ENCODE peak calls at places on chromosome 9, in ten cellular contexts. S is transverse colon, G is spleen, A is prostate gland, N is upper lobe of left lung, H is stomach, P is sigmoid colon, Y is vagina, U is GM12878, F is HCT116. J is an unnamed sample.

GRCh38 chr9:98558575-98558974 is 150.2 kb downstream of the GABBR2 start:
- DNase-seq in U (no peak), S (no peak), F (no peak), G (no peak), P (no peak), H (no peak), A (no peak), Y (no peak), N (no peak), J (no peak)

GRCh38 chr9:95084254-95084934 is 233.1 kb downstream of the FANCC start:
- DNase-seq in U (no peak), S (no peak), G (peak; percentile 30), H (no peak), N (no peak), A (no peak), P (peak; percentile 85), Y (no peak), F (no peak), J (no peak)

GRCh38 chr9:135400496-135400895 is 79.1 kb upstream of the PPP1R26 start:
- DNase-seq in A (no peak), G (no peak), S (no peak), U (no peak), H (no peak), Y (no peak), P (no peak), N (no peak), F (no peak), J (no peak)

GRCh38 chr9:135862781-135863180 is 44.6 kb downstream of the CAMSAP1 start:
- DNase-seq in G (no peak), N (no peak), A (no peak), S (no peak), U (no peak), Y (no peak), F (no peak), H (no peak), P (no peak), J (no peak)

GRCh38 chr9:9229269-9229668 is 1383.5 kb downstream of the PTPRD start:
- DNase-seq in P (no peak), N (no peak), U (no peak), Y (no peak), H (no peak), F (no peak), S (no peak), A (no peak), G (no peak), J (no peak)

GRCh38 chr9:127897194-127897692 is 2.2 kb downstream of the ST6GALNAC6 start:
- DNase-seq in G (peak; percentile 81), N (peak; percentile 79), F (no peak), U (no peak), S (peak; percentile 74), P (peak; percentile 96), H (peak; percentile 80), Y (no peak), A (no peak), J (peak; percentile 83)

GRCh38 chr9:129646252-129646651 is 4.3 kb upstream of the ASB6 start:
- DNase-seq in P (no peak), N (no peak), H (no peak), F (no peak), A (no peak), G (no peak), Y (no peak), S (no peak), U (no peak), J (no peak)

GRCh38 chr9:91086657-91087563 is 274.8 kb downstream of the AUH start:
- DNase-seq in F (no peak), H (no peak), N (no peak), A (no peak), U (no peak), S (no peak), P (no peak), G (no peak), Y (no peak), J (no peak)

GRCh38 chr9:5557606-5558587 is 47.6 kb downstream of the PDCD1LG2 start:
- DNase-seq in F (no peak), Y (no peak), N (peak; percentile 52), G (no peak), P (no peak), A (no peak), S (peak; percentile 11), H (no peak), U (no peak), J (no peak)

GRCh38 chr9:114372971-114373591 is 14.7 kb downstream of the AKNA start:
- DNase-seq in G (peak; percentile 98), F (no peak), A (no peak), P (peak; percentile 81), N (peak; percentile 90), S (peak; percentile 83), U (peak; percentile 93), H (peak; percentile 69), Y (no peak), J (no peak)

GRCh38 chr9:26904070-26904469 is 11.5 kb upstream of the CAAP1 start:
- DNase-seq in A (no peak), S (no peak), Y (no peak), G (no peak), F (no peak), H (no peak), N (no peak), U (no peak), P (no peak), J (no peak)

GRCh38 chr9:105658351-105658750 is 3.9 kb upstream of the TAL2 start:
- DNase-seq in S (no peak), F (no peak), U (no peak), Y (no peak), P (no peak), A (no peak), N (no peak), G (no peak), H (no peak), J (no peak)

GRCh38 chr9:14349818-14350333 is 35.9 kb upstream of the NFIB start:
- DNase-seq in N (no peak), G (no peak), F (no peak), S (no peak), A (no peak), Y (no peak), H (no peak), P (no peak), U (no peak), J (peak; percentile 54)

DNA sequence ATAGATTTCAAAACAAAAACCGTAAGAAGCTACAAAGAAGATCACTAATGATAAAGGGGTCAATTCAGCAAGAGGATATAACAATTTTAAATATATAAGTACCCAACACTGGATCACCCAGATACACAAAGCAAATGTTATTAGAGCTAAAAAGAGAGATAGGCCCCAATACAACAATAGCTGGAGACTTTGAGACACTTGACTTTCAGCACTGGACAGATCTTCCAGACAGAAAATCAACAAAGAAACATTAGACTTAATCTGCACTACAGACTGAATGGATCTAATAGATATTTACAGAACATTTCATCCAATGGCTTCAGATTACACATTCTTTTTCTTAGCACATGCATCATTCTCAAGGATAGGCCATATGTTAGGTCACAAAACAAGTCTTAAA is 46.3 kb upstream of the TAF1L start:
- DNase-seq in F (no peak), Y (no peak), U (no peak), S (no peak), N (no peak), H (no peak), P (no peak), A (no peak), G (no peak), J (no peak)
- H3K9me3 ChIP-seq in F (no peaks in the 10 kb centered on the region), Y (no peaks in the 10 kb centered on the region), U (no peaks in the 10 kb centered on the region), S (peaks cover 7% of the 10 kb centered on the region), N (no peaks in the 10 kb centered on the region), H (peaks cover 44% of the 10 kb centered on the region), P (no peaks in the 10 kb centered on the region), A (no peaks in the 10 kb centered on the region), G (peaks cover 37% of the 10 kb centered on the region), J (no peaks in the 10 kb centered on the region)

GRCh38 chr9:112091805-112092204 is 83.3 kb downstream of the SUSD1 start:
- DNase-seq in U (no peak), N (no peak), S (no peak), F (no peak), H (no peak), A (no peak), P (no peak), Y (no peak), G (no peak), J (peak; percentile 13)
- TF ChIP-seq CTCF in U (peak; percentile 37), N (peak; percentile 7), S (no peak), F (peak; percentile 48), H (no peak), A (no peak), P (no peak), Y (no peak), G (no peak), J (no peak)

GRCh38 chr9:33186457-33187168 is 19.5 kb upstream of the B4GALT1 start:
- DNase-seq in F (no peak), Y (no peak), U (no peak), A (no peak), N (peak; percentile 48), G (no peak), S (peak; percentile 38), H (peak; percentile 68), P (peak; percentile 77), J (peak; percentile 26)

GRCh38 chr9:33185406-33185805 is 18.3 kb upstream of the B4GALT1 start:
- DNase-seq in F (no peak), Y (no peak), N (no peak), P (no peak), A (no peak), U (no peak), S (no peak), G (no peak), H (no peak), J (no peak)

GRCh38 chr9:33185858-33186257 is 18.7 kb upstream of the B4GALT1 start:
- DNase-seq in S (no peak), U (no peak), N (no peak), F (no peak), P (no peak), G (no peak), Y (no peak), A (no peak), H (peak; percentile 74), J (no peak)

GRCh38 chr9:33189331-33189731 is 22.2 kb upstream of the B4GALT1 start:
- DNase-seq in U (no peak), H (no peak), P (no peak), G (no peak), A (no peak), N (no peak), S (no peak), Y (no peak), F (no peak), J (no peak)

GRCh38 chr9:33187519-33188218 is 20.5 kb upstream of the B4GALT1 start:
- DNase-seq in P (peak; percentile 80), F (no peak), Y (no peak), U (no peak), A (peak; percentile 49), H (no peak), G (no peak), S (no peak), N (no peak), J (no peak)
- TF ChIP-seq POLR2AphosphoS5 in P (peak; percentile 60), F (no peak), Y (peak; percentile 43), U (no peak), A (peak; percentile 61), H (no peak), G (no peak), S (peak; percentile 62), N (no peak), J (no peak)

DNA sequence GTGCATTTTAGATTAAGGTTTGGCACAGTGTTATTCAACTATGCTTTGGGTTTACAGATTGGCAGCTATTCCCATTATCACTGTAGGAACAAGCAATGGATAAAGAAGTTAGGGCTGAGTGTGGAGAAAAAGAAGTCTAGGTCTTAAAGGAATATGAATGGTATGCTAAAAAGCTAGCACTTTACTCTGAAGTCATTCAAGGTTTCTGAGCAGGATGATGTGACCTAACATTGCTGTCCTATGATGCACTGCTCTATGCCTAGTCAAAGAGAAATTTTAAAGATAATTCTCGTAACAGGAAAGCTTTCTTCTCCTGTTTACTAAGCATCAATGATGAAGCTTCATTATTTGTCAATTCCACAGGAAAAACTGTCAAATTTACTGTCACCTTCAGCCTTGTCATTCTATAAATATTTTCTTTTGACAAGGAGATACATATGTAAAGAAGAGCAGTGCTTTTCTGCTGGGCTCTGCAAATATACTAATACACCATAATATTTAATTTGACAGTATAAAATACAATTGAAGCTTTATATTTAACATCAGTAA is 476.1 kb upstream of the PTPRD start:
- DNase-seq in U (no peak), S (no peak), F (no peak), G (no peak), P (no peak), H (no peak), A (no peak), N (no peak), Y (no peak), J (no peak)
- H3K9me3 ChIP-seq in U (no peaks in the 10 kb centered on the region), S (no peaks in the 10 kb centered on the region), F (peaks cover 22% of the 10 kb centered on the region), G (no peaks in the 10 kb centered on the region), P (no peaks in the 10 kb centered on the region), H (no peaks in the 10 kb centered on the region), A (no peaks in the 10 kb centered on the region), N (no peaks in the 10 kb centered on the region), Y (no peaks in the 10 kb centered on the region), J (no peaks in the 10 kb centered on the region)